ENCODE peak calls at places on chromosomes 16 and 17, in seven cellular contexts. G, W, L, V, C, H and N are unnamed samples.
A peak's percentile ranks its signal among the peaks of the same experiment; 100 is the strongest.

GRCh38 chr16:21638573-21638975 is 13.8 kb downstream of the IGSF6 start:
- DNase-seq in G (peak; percentile 88), W (peak; percentile 49), L (peak; percentile 82), V (no peak), C (no peak), H (no peak), N (peak; percentile 53)

GRCh38 chr17:29299031-29299430 is 5.1 kb upstream of the NUFIP2 start:
- DNase-seq in G (no peak), W (no peak), L (no peak), V (no peak), C (no peak), H (no peak), N (no peak)

GRCh38 chr16:4935231-4935855 is 1.6 kb downstream of the PPL start:
- DNase-seq in G (no peak), W (peak; percentile 97), L (no peak), V (peak; percentile 65), C (no peak), H (no peak), N (peak; percentile 98)

GRCh38 chr17:6666077-6666521 is 14.5 kb downstream of the C17orf100 start:
- DNase-seq in G (peak; percentile 67), W (peak; percentile 88), L (peak; percentile 84), V (peak; percentile 66), C (peak; percentile 61), H (no peak), N (peak; percentile 81)

GRCh38 chr17:4142107-4142900 is 526 bp downstream of the ZZEF1 start:
- DNase-seq in G (no peak), W (no peak), L (no peak), V (peak; percentile 36), C (peak; percentile 48), H (no peak), N (peak; percentile 29)

GRCh38 chr17:72719582-72720493 is 372.6 kb downstream of the SLC39A11 start:
- DNase-seq in G (no peak), W (no peak), L (no peak), V (peak; percentile 24), C (no peak), H (no peak), N (no peak)

GRCh38 chr16:88103581-88104188 is 152.5 kb downstream of the BANP start:
- DNase-seq in G (no peak), W (no peak), L (no peak), V (no peak), C (no peak), H (no peak), N (no peak)

GRCh38 chr17:39132192-39132600 is 19.2 kb downstream of the PLXDC1 start:
- DNase-seq in G (no peak), W (peak; percentile 92), L (peak; percentile 36), V (no peak), C (no peak), H (no peak), N (peak; percentile 89)

GRCh38 chr16:4495766-4496165 is 19.6 kb downstream of the HMOX2 start:
- DNase-seq in G (peak; percentile 50), W (no peak), L (peak; percentile 33), V (no peak), C (no peak), H (no peak), N (no peak)

GRCh38 chr17:29682054-29682453 is 59.3 kb upstream of the CORO6 start:
- DNase-seq in G (no peak), W (no peak), L (no peak), V (no peak), C (peak; percentile 78), H (no peak), N (no peak)

DNA sequence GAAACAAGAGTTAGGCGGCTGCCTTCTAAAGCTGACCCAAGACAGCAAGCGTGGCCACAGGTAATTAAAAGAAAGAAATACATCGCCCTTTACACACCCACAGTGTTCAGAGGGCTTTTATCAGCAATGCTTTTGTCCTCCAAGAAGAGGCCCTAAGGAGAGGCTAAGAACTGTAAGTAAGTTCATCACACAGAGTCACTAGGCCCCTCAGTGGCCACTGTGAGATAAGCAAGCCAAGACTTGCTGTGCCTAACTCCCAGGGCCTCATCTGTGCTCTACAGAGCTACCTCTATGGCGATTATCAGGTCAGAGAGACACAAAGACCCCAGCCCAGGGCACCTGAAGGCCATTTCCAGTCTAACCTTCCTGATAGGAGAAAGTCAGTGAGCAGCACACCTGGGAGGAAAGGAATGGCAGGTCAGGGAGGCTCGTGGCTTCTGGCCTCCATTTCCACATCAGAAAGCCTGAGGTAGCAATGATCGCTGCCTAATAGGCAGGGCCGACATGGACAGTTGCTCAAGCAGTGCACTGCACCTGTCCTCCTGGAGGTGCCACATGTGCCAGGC is 545.2 kb upstream of the CDH11 start:
- DNase-seq in G (no peak), W (peak; percentile 46), L (peak; percentile 24), V (no peak), C (peak; percentile 48), H (no peak), N (peak; percentile 61)
- TF ChIP-seq CTCF in G (no peak), W (peak; percentile 3), L (peak; percentile 36), V (no peak), C (peak; percentile 59), H (no peak), N (peak; percentile 55)

DNA sequence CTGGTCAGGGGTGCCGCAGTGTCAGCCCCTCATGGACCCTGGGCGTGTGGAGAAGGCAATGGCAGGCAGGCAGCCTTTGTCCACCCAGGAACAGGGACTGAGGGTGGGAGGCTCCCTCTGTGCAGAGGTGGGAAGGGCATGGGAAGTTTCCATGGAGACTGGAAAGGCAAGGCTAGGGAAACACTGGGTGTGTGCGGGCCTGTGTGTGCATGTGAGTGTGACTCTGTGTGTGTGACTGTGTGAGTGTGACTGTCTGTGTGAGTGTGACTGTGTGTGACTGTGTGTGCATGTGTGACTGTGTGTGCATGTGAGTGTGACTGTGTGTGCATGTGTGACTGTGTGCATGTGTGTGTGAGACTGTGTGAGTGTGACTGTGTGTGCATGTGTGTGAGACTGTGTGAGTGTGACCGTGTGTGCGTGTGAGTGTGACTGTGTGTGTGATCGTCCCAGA is 899 bp downstream of the CD300C start:
- DNase-seq in G (no peak), W (no peak), L (no peak), V (no peak), C (no peak), H (no peak), N (no peak)
- H3K4me3 ChIP-seq in G (no peak overlapping the region), W (no peak overlapping the region), L (no peak overlapping the region), V (no peak overlapping the region), C (no peak overlapping the region), H (no peak overlapping the region), N (no peak overlapping the region)

GRCh38 chr17:48754500-48755261 is 26.1 kb upstream of the HOXB13 start:
- DNase-seq in G (no peak), W (no peak), L (no peak), V (no peak), C (no peak), H (no peak), N (no peak)
- TF ChIP-seq CTCF in G (no peak), W (no peak), L (no peak), V (no peak), C (no peak), H (no peak), N (no peak)

GRCh38 chr16:25045696-25046381 is 30.7 kb upstream of the ARHGAP17 start:
- DNase-seq in G (no peak), W (peak; percentile 86), L (peak; percentile 9), V (no peak), C (no peak), H (no peak), N (peak; percentile 89)

GRCh38 chr16:25052161-25052511 is 37.0 kb upstream of the ARHGAP17 start:
- DNase-seq in G (no peak), W (no peak), L (no peak), V (no peak), C (no peak), H (no peak), N (no peak)

GRCh38 chr16:25051446-25052160 is 36.4 kb upstream of the ARHGAP17 start:
- DNase-seq in G (peak; percentile 69), W (peak; percentile 83), L (peak; percentile 13), V (no peak), C (no peak), H (no peak), N (peak; percentile 86)

GRCh38 chr16:25052530-25052929 is 37.4 kb upstream of the ARHGAP17 start:
- DNase-seq in G (no peak), W (no peak), L (no peak), V (no peak), C (no peak), H (no peak), N (no peak)

DNA sequence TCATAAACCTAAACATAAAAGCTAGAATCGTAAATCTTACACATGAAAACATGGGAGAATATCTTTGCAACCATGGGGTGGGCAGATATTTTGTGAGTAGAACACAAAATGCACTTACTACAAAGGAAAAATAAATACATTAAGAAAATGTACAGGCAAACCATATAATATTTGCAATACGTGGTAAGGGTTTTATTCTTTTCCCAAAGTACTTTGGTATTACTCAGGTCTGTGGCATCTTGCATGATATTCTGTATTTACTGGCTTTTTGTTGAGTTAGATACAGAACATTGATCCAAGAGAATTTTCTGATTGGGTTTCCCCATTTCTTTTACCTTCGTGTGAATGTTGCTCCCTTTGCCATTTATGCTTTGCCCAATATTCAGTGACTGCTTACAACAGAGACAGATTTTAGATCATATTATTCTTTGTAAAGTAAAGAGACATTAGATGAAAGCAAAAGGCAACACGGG is 33.0 kb upstream of the ARHGAP17 start:
- DNase-seq in G (no peak), W (no peak), L (no peak), V (no peak), C (no peak), H (no peak), N (no peak)
- H3K4me3 ChIP-seq in G (peak overlapping the region; percentile 54), W (peak overlapping the region; percentile 58), L (peak overlapping the region; percentile 56), V (peak overlapping the region; percentile 57), C (peak overlapping the region; percentile 61), H (peak overlapping the region; percentile 60), N (peak overlapping the region; percentile 50)

DNA sequence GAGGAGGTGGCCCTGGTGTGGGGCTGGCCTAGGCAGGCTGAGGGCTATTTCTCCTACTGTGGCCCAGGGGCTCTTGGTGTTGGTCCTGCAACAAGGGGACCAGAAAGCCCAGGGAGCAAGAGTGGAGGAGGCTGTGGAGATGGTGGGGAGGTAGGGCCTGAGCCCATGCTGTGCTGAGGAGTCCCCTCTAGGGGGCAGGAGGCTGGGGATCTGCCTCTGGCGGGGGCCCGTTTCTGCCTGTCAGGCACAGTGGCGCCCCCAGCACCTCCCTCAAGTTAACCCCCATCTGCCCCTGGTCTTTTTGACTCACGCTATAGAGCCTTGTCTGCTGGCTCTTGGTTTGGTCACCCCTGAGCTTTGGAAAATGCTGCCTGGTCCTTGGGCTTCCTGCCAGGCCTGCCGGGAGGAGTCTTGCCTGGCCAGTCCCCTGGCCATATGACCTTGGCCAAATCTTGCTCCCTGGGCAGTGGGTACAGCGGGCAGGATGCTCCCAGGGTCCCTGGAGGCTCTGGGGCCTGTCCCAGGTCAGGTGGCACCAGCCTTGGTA is 5.9 kb downstream of the BAIAP2 start:
- DNase-seq in G (no peak), W (peak; percentile 22), L (peak; percentile 11), V (no peak), C (peak; percentile 52), H (no peak), N (no peak)
- TF ChIP-seq CTCF in G (peak; percentile 48), W (peak; percentile 52), L (peak; percentile 61), V (no peak), C (peak; percentile 81), H (peak; percentile 61), N (peak; percentile 52)

DNA sequence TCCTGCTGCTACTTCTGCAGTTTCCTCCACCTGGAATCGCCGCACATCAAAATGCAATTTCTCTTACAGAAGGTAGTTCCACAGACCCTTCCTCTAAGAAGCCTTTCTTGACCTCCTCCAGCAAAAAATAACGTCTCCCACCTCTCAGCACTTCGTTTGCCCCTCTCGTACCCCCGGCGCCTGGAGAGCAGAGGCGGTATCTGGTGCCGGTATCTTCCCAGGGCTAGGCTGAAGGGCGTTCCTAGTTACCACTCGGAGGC is 482 bp downstream of the DCTPP1 start:
- DNase-seq in G (no peak), W (no peak), L (peak; percentile 23), V (no peak), C (no peak), H (no peak), N (no peak)
- H3K4me3 ChIP-seq in G (peak overlapping the region; percentile 67), W (peak overlapping the region; percentile 92), L (peak overlapping the region; percentile 87), V (peak overlapping the region; percentile 70), C (peak overlapping the region; percentile 80), H (peak overlapping the region; percentile 98), N (peak overlapping the region; percentile 89)